ENCODE peak calls at places on chromosomes 6 and 20, in five cellular contexts. W is lower lobe of right lung, D is uterus, X is OCI-LY7, E is cardiac muscle cell. A is an unnamed sample.

GRCh38 chr6:137148291-137149076 is 25.0 kb downstream of the IL22RA2 start:
- DNase-seq in X (no peak), W (peak; percentile 65), E (no peak), D (no peak), A (no peak)

GRCh38 chr6:170080828-170081368 is 210.0 kb downstream of the DLL1 start:
- DNase-seq in E (no peak), D (peak; percentile 8), X (no peak), W (peak; percentile 38), A (no peak)

GRCh38 chr20:15063077-15063476 is 725.7 kb upstream of the FLRT3 start:
- DNase-seq in W (no peak), E (no peak), D (no peak), X (no peak), A (no peak)

GRCh38 chr6:46103437-46103836 is 26.4 kb upstream of the ENPP4 start:
- DNase-seq in D (no peak), E (no peak), W (no peak), X (no peak), A (no peak)

GRCh38 chr6:157823523-157824370 is 701 bp downstream of the SNX9 start:
- DNase-seq in W (peak; percentile 51), D (peak; percentile 54), X (no peak), E (peak; percentile 45), A (peak; percentile 76)

GRCh38 chr20:51803157-51803854 is 985 bp upstream of the SALL4 start:
- DNase-seq in W (no peak), X (no peak), D (no peak), E (no peak), A (no peak)

GRCh38 chr20:38127011-38127621 is 38.0 kb downstream of the TGM2 start:
- DNase-seq in E (no peak), D (peak; percentile 60), X (no peak), W (peak; percentile 41), A (no peak)

GRCh38 chr6:27591660-27592059 is 118.8 kb upstream of the ZNF184 start:
- DNase-seq in D (no peak), W (no peak), E (peak; percentile 15), X (no peak), A (no peak)

GRCh38 chr20:44403194-44404112 is 48.0 kb downstream of the HNF4A start:
- DNase-seq in X (no peak), D (no peak), W (no peak), E (no peak), A (no peak)

GRCh38 chr20:36407196-36407733 is 101.1 kb downstream of the DLGAP4 start:
- DNase-seq in W (no peak), E (no peak), D (no peak), X (no peak), A (no peak)

GRCh38 chr20:21796059-21796458 is 90.6 kb downstream of the PAX1 start:
- DNase-seq in E (no peak), D (no peak), X (peak; percentile 4), W (no peak), A (no peak)

GRCh38 chr6:35601331-35602132 is 87.2 kb downstream of the FKBP5 start:
- DNase-seq in X (no peak), D (peak; percentile 64), E (peak; percentile 87), W (no peak), A (peak; percentile 88)

GRCh38 chr6:168028181-168028580 is 30.7 kb downstream of the KIF25 start:
- DNase-seq in E (no peak), X (no peak), D (no peak), W (no peak), A (no peak)

GRCh38 chr6:94376876-94377275 is 957.5 kb upstream of the EPHA7 start:
- DNase-seq in X (no peak), W (no peak), D (no peak), E (no peak), A (no peak)

GRCh38 chr6:18488526-18489270 is 101.5 kb downstream of the RNF144B start:
- DNase-seq in D (no peak), X (no peak), E (no peak), W (no peak), A (no peak)

GRCh38 chr6:111552241-111552744 is 53.4 kb downstream of the TRAF3IP2 start:
- DNase-seq in W (no peak), E (peak; percentile 95), D (peak; percentile 82), X (no peak), A (no peak)

GRCh38 chr20:48187891-48188290 is 402.6 kb upstream of the SULF2 start:
- DNase-seq in W (no peak), D (no peak), X (no peak), E (no peak), A (no peak)

GRCh38 chr6:101668496-101668895 is 275.0 kb downstream of the GRIK2 start:
- DNase-seq in E (no peak), D (no peak), W (no peak), X (no peak), A (no peak)

GRCh38 chr20:50415516-50416268 is 94.5 kb upstream of the PTPN1 start:
- DNase-seq in X (no peak), D (peak; percentile 100), E (no peak), W (peak; percentile 98), A (no peak)

GRCh38 chr6:2222275-2222842 is 23.0 kb downstream of the GMDS start:
- DNase-seq in D (no peak), W (no peak), E (no peak), X (no peak), A (no peak)

GRCh38 chr20:62627901-62628612 is 14.2 kb upstream of the SLCO4A1 start:
- DNase-seq in X (peak; percentile 86), D (no peak), W (no peak), E (no peak), A (no peak)

GRCh38 chr20:2749343-2749950 is 51.0 kb downstream of the CPXM1 start:
- DNase-seq in D (no peak), X (no peak), W (no peak), E (no peak), A (no peak)

GRCh38 chr6:73032586-73032985 is 192.7 kb downstream of the KHDC1L start:
- DNase-seq in X (no peak), W (no peak), E (no peak), D (no peak), A (no peak)

GRCh38 chr6:134247271-134247833 is 70.6 kb downstream of the SGK1 start:
- DNase-seq in X (peak; percentile 87), W (no peak), E (no peak), D (no peak), A (peak; percentile 87)

GRCh38 chr6:82862543-82862942 is 203.1 kb downstream of the UBE3D start:
- DNase-seq in W (no peak), X (no peak), D (no peak), E (no peak), A (no peak)

GRCh38 chr20:13384132-13384531 is 163.1 kb downstream of the ISM1 start:
- DNase-seq in X (no peak), W (no peak), E (no peak), D (no peak), A (no peak)

GRCh38 chr6:9397981-9398559 is 962.7 kb upstream of the SLC35B3 start:
- DNase-seq in W (peak; percentile 48), E (peak; percentile 75), X (no peak), D (no peak), A (no peak)

GRCh38 chr20:18585134-18585533 is 2.7 kb upstream of the DTD1 start:
- DNase-seq in X (no peak), W (no peak), D (no peak), E (no peak), A (no peak)

GRCh38 chr6:82013561-82014275 is 233.8 kb downstream of the IBTK start:
- DNase-seq in W (no peak), D (peak; percentile 17), E (no peak), X (no peak), A (no peak)

GRCh38 chr6:108578166-108578565 is 17.4 kb downstream of the FOXO3 start:
- DNase-seq in E (no peak), D (no peak), W (no peak), X (no peak), A (no peak)
- H3K4me1 ChIP-seq in E (peaks cover 56% of the 10 kb centered on the region), D (peaks cover 27% of the 10 kb centered on the region), W (peaks cover 93% of the 10 kb centered on the region), X (peaks cover 6% of the 10 kb centered on the region), A (peaks cover 36% of the 10 kb centered on the region)

GRCh38 chr20:23132293-23132929 is 46.3 kb upstream of the CD93 start:
- DNase-seq in E (no peak), X (no peak), W (peak; percentile 57), D (no peak), A (no peak)
- H3K4me1 ChIP-seq in E (peaks cover 11% of the 10 kb centered on the region), X (no peaks in the 10 kb centered on the region), W (peaks cover 64% of the 10 kb centered on the region), D (no peaks in the 10 kb centered on the region), A (peaks cover 10% of the 10 kb centered on the region)

GRCh38 chr6:104956663-104957294 is at the start of gene LIN28B:
- DNase-seq in W (no peak), D (no peak), X (no peak), E (peak; percentile 37), A (no peak)

GRCh38 chr6:104954091-104954797 is 2.7 kb upstream of the LIN28B start:
- DNase-seq in D (no peak), W (no peak), X (no peak), E (peak; percentile 47), A (no peak)

GRCh38 chr6:104955927-104956662 is 812 bp upstream of the LIN28B start:
- DNase-seq in D (no peak), W (no peak), E (peak; percentile 75), X (no peak), A (no peak)

GRCh38 chr6:104953410-104953953 is 3.4 kb upstream of the LIN28B start:
- DNase-seq in W (no peak), E (peak; percentile 74), D (no peak), X (no peak), A (no peak)

DNA sequence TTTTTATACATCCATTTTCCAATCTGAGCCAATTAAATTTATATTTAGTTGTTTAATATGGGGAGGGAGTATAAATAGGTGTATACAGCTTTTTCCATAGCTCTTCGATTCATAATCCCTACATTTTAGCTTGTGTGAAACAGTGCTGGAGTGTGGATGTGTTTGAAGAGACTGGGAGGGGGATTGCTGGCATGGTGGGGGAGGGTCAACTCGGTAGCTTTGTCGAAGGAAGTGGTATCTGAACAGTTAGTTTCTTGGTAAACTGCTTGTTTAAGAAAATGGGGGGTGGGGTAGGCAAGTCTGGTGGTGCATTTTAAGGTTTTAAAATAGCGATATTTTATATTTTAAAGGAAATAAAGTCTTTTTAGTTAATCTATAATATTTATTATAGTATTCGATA is 1.4 kb upstream of the LIN28B start:
- DNase-seq in W (no peak), D (no peak), X (no peak), E (peak; percentile 56), A (no peak)
- H3K4me1 ChIP-seq in W (no peaks in the 10 kb centered on the region), D (no peaks in the 10 kb centered on the region), X (no peaks in the 10 kb centered on the region), E (peaks cover 25% of the 10 kb centered on the region), A (no peaks in the 10 kb centered on the region)

GRCh38 chr6:11437824-11438459 is 99.6 kb upstream of the TMEM170B start:
- DNase-seq in D (no peak), E (no peak), W (no peak), X (no peak), A (no peak)
- H3K4me1 ChIP-seq in D (no peaks in the 10 kb centered on the region), E (no peaks in the 10 kb centered on the region), W (peaks cover 51% of the 10 kb centered on the region), X (no peaks in the 10 kb centered on the region), A (no peaks in the 10 kb centered on the region)

GRCh38 chr6:142843344-142843743 is 101.6 kb downstream of the HIVEP2 start:
- DNase-seq in X (no peak), E (no peak), D (no peak), W (no peak), A (no peak)
- H3K4me1 ChIP-seq in X (peaks cover 86% of the 10 kb centered on the region), E (peaks cover 36% of the 10 kb centered on the region), D (peaks cover 4% of the 10 kb centered on the region), W (peaks cover 63% of the 10 kb centered on the region), A (peaks cover 92% of the 10 kb centered on the region)